ENCODE peak calls at places on chromosomes 2 and 18, in eight cellular contexts. O, E, Z, R, S, X, C and U are unnamed samples.

GRCh38 chr2:2174956-2175355 is 156.1 kb downstream of the MYT1L start:
- DNase-seq in O (no peak), E (no peak), Z (no peak), R (no peak), S (no peak), X (no peak), C (no peak), U (no peak)

GRCh38 chr18:69689081-69689759 is 258.5 kb downstream of the CD226 start:
- DNase-seq in O (no peak), E (no peak), Z (no peak), R (no peak), S (no peak), X (no peak), C (no peak), U (no peak)

GRCh38 chr2:236715077-236715476 is 145.5 kb downstream of the ACKR3 start:
- DNase-seq in O (no peak), E (no peak), Z (no peak), R (no peak), S (no peak), X (no peak), C (no peak), U (no peak)

GRCh38 chr18:23876921-23877320 is 137.6 kb upstream of the TTC39C start:
- DNase-seq in O (no peak), E (no peak), Z (no peak), R (no peak), S (no peak), X (no peak), C (no peak), U (no peak)

GRCh38 chr2:85414761-85415498 is 3.6 kb upstream of the SH2D6 start:
- DNase-seq in O (no peak), E (no peak), Z (no peak), R (no peak), S (no peak), X (no peak), C (no peak), U (no peak)

GRCh38 chr2:9234680-9235387 is 28.2 kb downstream of the ASAP2 start:
- DNase-seq in O (no peak), E (no peak), Z (peak; percentile 87), R (peak; percentile 95), S (no peak), X (no peak), C (peak; percentile 46), U (peak; percentile 16)

GRCh38 chr18:58666176-58666575 is 5.1 kb upstream of the MALT1 start:
- DNase-seq in O (no peak), E (no peak), Z (no peak), R (no peak), S (no peak), X (no peak), C (no peak), U (no peak)

GRCh38 chr18:3688682-3689081 is 238.7 kb downstream of the TGIF1 start:
- DNase-seq in O (no peak), E (no peak), Z (no peak), R (no peak), S (no peak), X (no peak), C (no peak), U (no peak)

GRCh38 chr2:169081551-169081950 is 12.2 kb downstream of the DHRS9 start:
- DNase-seq in O (no peak), E (no peak), Z (no peak), R (no peak), S (no peak), X (no peak), C (no peak), U (no peak)

GRCh38 chr2:28471214-28471613 is 24.6 kb upstream of the PLB1 start:
- DNase-seq in O (no peak), E (no peak), Z (peak; percentile 58), R (no peak), S (no peak), X (no peak), C (no peak), U (no peak)

GRCh38 chr18:66966171-66966570 is 362.3 kb upstream of the CDH19 start:
- DNase-seq in O (no peak), E (no peak), Z (no peak), R (no peak), S (no peak), X (no peak), C (no peak), U (no peak)

GRCh38 chr2:42438685-42439084 is 55.1 kb downstream of the KCNG3 start:
- DNase-seq in O (no peak), E (no peak), Z (peak; percentile 28), R (no peak), S (no peak), X (no peak), C (no peak), U (no peak)